ENCODE peak calls at places on chromosomes 16 and 17, in four cellular contexts. G is CD8-positive, alpha-beta T cell; R is ovary; Y is PC-9. F is an unnamed sample. For H3K36me3, the result is how much of the 10 kb centered on the place peaks cover.

GRCh38 chr16:11796227-11797165 is 562 bp downstream of the ZC3H7A start:
- DNase-seq in G (peak), R (peak), Y (peak), F (peak)

GRCh38 chr17:10875411-10875810 is 37.5 kb upstream of the PIRT start:
- DNase-seq in G (no peak), R (peak), Y (peak), F (no peak)

GRCh38 chr17:27340575-27340974 is 46.7 kb downstream of the WSB1 start:
- DNase-seq in G (no peak), R (no peak), Y (no peak), F (no peak)

GRCh38 chr17:63365366-63366237 is 80.5 kb downstream of the CYB561 start:
- DNase-seq in G (no peak), R (no peak), Y (no peak), F (no peak)

GRCh38 chr17:22507823-22508222 is 815.5 kb downstream of the KCNJ18 start:
- DNase-seq in G (no peak), R (no peak), Y (peak), F (no peak)

GRCh38 chr16:4685292-4685691 is 8.1 kb upstream of the NUDT16L1 start:
- DNase-seq in G (no peak), R (no peak), Y (no peak), F (peak)

GRCh38 chr17:27873211-27873610 is 20.0 kb downstream of the LYRM9 start:
- DNase-seq in G (no peak), R (no peak), Y (no peak), F (no peak)

GRCh38 chr16:53992057-53992378 is 288.1 kb downstream of the FTO start:
- DNase-seq in G (no peak), R (no peak), Y (no peak), F (no peak)

GRCh38 chr17:50944054-50944901 is 78.1 kb upstream of the TOB1 start:
- DNase-seq in G (peak), R (peak), Y (peak), F (peak)

GRCh38 chr16:68478526-68479249 is 30.4 kb upstream of the SMPD3 start:
- DNase-seq in G (no peak), R (no peak), Y (no peak), F (no peak)

GRCh38 chr17:14474591-14474990 is 173.7 kb downstream of the HS3ST3B1 start:
- DNase-seq in G (no peak), R (no peak), Y (no peak), F (no peak)

GRCh38 chr17:29579866-29580771 is 9.3 kb downstream of the GIT1 start:
- DNase-seq in G (peak), R (peak), Y (peak), F (peak)

GRCh38 chr17:75465039-75465438 is 8.6 kb downstream of the TMEM94 start:
- DNase-seq in G (no peak), R (no peak), Y (no peak), F (no peak)

GRCh38 chr17:41615454-41615853 is 2.9 kb upstream of the KRT16 start:
- DNase-seq in G (no peak), R (no peak), Y (peak), F (no peak)

GRCh38 chr16:14401839-14402115 is 228.3 kb downstream of the PARN start:
- DNase-seq in G (no peak), R (peak), Y (no peak), F (no peak)

GRCh38 chr16:82585675-82586074 is 41.1 kb upstream of the CDH13 start:
- DNase-seq in G (no peak), R (no peak), Y (no peak), F (peak)

GRCh38 chr17:44222112-44222869 is 2.8 kb upstream of the UBTF start:
- DNase-seq in G (peak), R (peak), Y (peak), F (peak)

DNA sequence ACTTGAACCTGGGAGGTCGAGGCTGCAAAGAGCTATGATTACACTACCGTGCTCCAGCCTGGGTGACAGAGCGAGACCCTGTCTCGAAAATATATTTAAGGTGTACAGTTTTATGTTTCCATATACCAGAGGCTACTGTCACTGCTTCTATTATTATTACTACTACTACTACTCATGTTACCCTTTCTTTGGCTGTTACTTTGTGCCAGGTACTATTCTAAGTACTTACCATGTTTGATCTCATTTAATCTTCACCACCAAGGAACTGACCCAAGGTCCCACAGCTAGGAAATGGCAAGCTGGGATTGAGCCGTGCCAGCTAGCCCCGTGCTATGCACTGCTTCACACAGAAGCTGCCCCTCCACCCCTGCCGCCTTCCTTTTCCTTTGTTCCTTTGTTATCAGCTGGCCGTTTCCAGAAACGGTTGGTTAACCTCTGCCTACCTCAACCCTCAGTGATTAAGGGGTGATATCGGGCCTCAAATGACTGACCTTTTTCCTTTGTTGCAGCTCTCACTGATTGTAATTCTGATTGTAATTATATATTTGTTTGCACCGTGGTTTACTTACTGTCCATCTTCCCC is 78.4 kb downstream of the ABCC1 start:
- DNase-seq in G (no peak), R (no peak), Y (no peak), F (no peak)
- H3K36me3 ChIP-seq in G (under half), R (under half), Y (under half), F (under half)

GRCh38 chr16:23182675-23183485 is at the start of gene SCNN1G:
- DNase-seq in G (no peak), R (no peak), Y (no peak), F (peak)

GRCh38 chr16:23185661-23186060 is 3.1 kb downstream of the SCNN1G start:
- DNase-seq in G (no peak), R (no peak), Y (no peak), F (no peak)

GRCh38 chr16:23181506-23181905 is 1.0 kb upstream of the SCNN1G start:
- DNase-seq in G (no peak), R (no peak), Y (no peak), F (no peak)

GRCh38 chr16:23183486-23183862 is 929 bp downstream of the SCNN1G start:
- DNase-seq in G (no peak), R (no peak), Y (no peak), F (no peak)

GRCh38 chr16:23182206-23182674 is 305 bp upstream of the SCNN1G start:
- DNase-seq in G (peak), R (peak), Y (peak), F (peak)
- H3K4me3 ChIP-seq in G (no peak), R (peak), Y (peak), F (no peak)

GRCh38 chr16:22322741-22323140 is 25.5 kb downstream of the POLR3E start:
- DNase-seq in G (no peak), R (no peak), Y (no peak), F (peak)

GRCh38 chr16:22323173-22323997 is 26.2 kb downstream of the POLR3E start:
- DNase-seq in G (no peak), R (peak), Y (no peak), F (peak)

GRCh38 chr16:22320572-22321339 is 23.5 kb downstream of the POLR3E start:
- DNase-seq in G (no peak), R (no peak), Y (no peak), F (peak)

GRCh38 chr16:22322021-22322471 is 24.8 kb downstream of the POLR3E start:
- DNase-seq in G (no peak), R (peak), Y (no peak), F (peak)

GRCh38 chr16:22321340-22322001 is 24.3 kb downstream of the POLR3E start:
- DNase-seq in G (peak), R (peak), Y (peak), F (peak)
- H3K36me3 ChIP-seq in G (under half), R (under half), Y (under half), F (half or more)

GRCh38 chr16:2842340-2843000 is 12.4 kb downstream of the ZG16B start:
- DNase-seq in G (peak), R (peak), Y (no peak), F (peak)
- H3K4me3 ChIP-seq in G (peak), R (no peak), Y (no peak), F (peak)

GRCh38 chr16:50329446-50330189 is 39.2 kb downstream of the BRD7 start:
- DNase-seq in G (no peak), R (no peak), Y (no peak), F (no peak)
- H3K36me3 ChIP-seq in G (under half), R (under half), Y (under half), F (under half)

GRCh38 chr16:3098459-3099394 is at the start of gene ZSCAN10:
- DNase-seq in G (no peak), R (no peak), Y (no peak), F (no peak)
- H3K4me3 ChIP-seq in G (peak), R (no peak), Y (peak), F (peak)

GRCh38 chr17:18280239-18280638 is 19.8 kb downstream of the MIEF2 start:
- DNase-seq in G (no peak), R (no peak), Y (no peak), F (peak)
- H3K36me3 ChIP-seq in G (half or more), R (under half), Y (under half), F (half or more)

GRCh38 chr17:42775534-42776098 is 2.4 kb downstream of the VPS25 start:
- DNase-seq in G (no peak), R (no peak), Y (no peak), F (peak)

GRCh38 chr17:42778570-42778969 is 1.8 kb upstream of the WNK4 start:
- DNase-seq in G (no peak), R (no peak), Y (no peak), F (no peak)

GRCh38 chr17:42772945-42773289 is 332 bp upstream of the VPS25 start:
- DNase-seq in G (no peak), R (no peak), Y (no peak), F (no peak)

GRCh38 chr17:42773290-42774035 is at the start of gene VPS25:
- DNase-seq in G (peak), R (peak), Y (peak), F (peak)

GRCh38 chr17:42774066-42774750 is 959 bp downstream of the VPS25 start:
- DNase-seq in G (no peak), R (no peak), Y (no peak), F (peak)
- H3K4me3 ChIP-seq in G (peak), R (peak), Y (peak), F (peak)